ENCODE peak calls at places on chromosomes 12 and 14, in nine cellular contexts. One of them, this sample, is unnamed.
A peak's percentile ranks its signal among the peaks of the same experiment; 100 is the strongest.

GRCh38 chr12:77049767-77050353 is 15.5 kb downstream of the E2F7 start:
- DNase-seq in HCT116: peak; percentile 63
- DNase-seq in WTC11: no peak
- DNase-seq in SK-N-SH: peak; percentile 49
- DNase-seq in A549: peak; percentile 78
- DNase-seq in K562: peak; percentile 64
- DNase-seq in HepG2: peak; percentile 69
- DNase-seq in endothelial cell of umbilical vein: peak; percentile 78
- DNase-seq in H1: no peak
- DNase-seq in this sample: peak; percentile 67

GRCh38 chr12:76220980-76221379 is 127.2 kb downstream of the BBS10 start:
- DNase-seq in WTC11: no peak
- DNase-seq in endothelial cell of umbilical vein: no peak
- DNase-seq in A549: no peak
- DNase-seq in SK-N-SH: no peak
- DNase-seq in H1: no peak
- DNase-seq in HCT116: no peak
- DNase-seq in HepG2: no peak
- DNase-seq in K562: no peak
- DNase-seq in this sample: no peak

GRCh38 chr14:61591862-61592261 is 103.5 kb upstream of the HIF1A start:
- DNase-seq in HCT116: no peak
- DNase-seq in SK-N-SH: no peak
- DNase-seq in K562: no peak
- DNase-seq in WTC11: no peak
- DNase-seq in HepG2: no peak
- DNase-seq in endothelial cell of umbilical vein: no peak
- DNase-seq in H1: no peak
- DNase-seq in A549: no peak
- DNase-seq in this sample: peak; percentile 18

GRCh38 chr12:29320295-29321090 is 60.5 kb downstream of the ERGIC2 start:
- DNase-seq in HepG2: peak; percentile 2
- DNase-seq in H1: no peak
- DNase-seq in K562: no peak
- DNase-seq in endothelial cell of umbilical vein: peak; percentile 57
- DNase-seq in SK-N-SH: no peak
- DNase-seq in WTC11: no peak
- DNase-seq in HCT116: no peak
- DNase-seq in A549: peak; percentile 2
- DNase-seq in this sample: no peak

GRCh38 chr14:86838363-86838762 is 1154.6 kb downstream of the GALC start:
- DNase-seq in H1: no peak
- DNase-seq in HepG2: no peak
- DNase-seq in A549: peak; percentile 12
- DNase-seq in HCT116: no peak
- DNase-seq in endothelial cell of umbilical vein: no peak
- DNase-seq in SK-N-SH: no peak
- DNase-seq in WTC11: no peak
- DNase-seq in K562: no peak
- DNase-seq in this sample: peak; percentile 1

GRCh38 chr12:15268927-15269552 is 47.8 kb upstream of the RERG start:
- DNase-seq in H1: no peak
- DNase-seq in A549: peak; percentile 82
- DNase-seq in SK-N-SH: peak; percentile 67
- DNase-seq in HCT116: peak; percentile 62
- DNase-seq in endothelial cell of umbilical vein: peak; percentile 61
- DNase-seq in K562: peak; percentile 35
- DNase-seq in WTC11: no peak
- DNase-seq in HepG2: peak; percentile 64
- DNase-seq in this sample: peak; percentile 65

GRCh38 chr12:107296681-107297086 is 203.3 kb upstream of the CRY1 start:
- DNase-seq in A549: peak; percentile 69
- DNase-seq in HCT116: no peak
- DNase-seq in endothelial cell of umbilical vein: no peak
- DNase-seq in HepG2: no peak
- DNase-seq in K562: no peak
- DNase-seq in H1: no peak
- DNase-seq in WTC11: no peak
- DNase-seq in SK-N-SH: no peak
- DNase-seq in this sample: no peak

GRCh38 chr12:58502236-58502635 is 418.1 kb downstream of the LRIG3 start:
- DNase-seq in A549: no peak
- DNase-seq in endothelial cell of umbilical vein: peak; percentile 38
- DNase-seq in HCT116: no peak
- DNase-seq in HepG2: no peak
- DNase-seq in SK-N-SH: no peak
- DNase-seq in H1: no peak
- DNase-seq in WTC11: no peak
- DNase-seq in K562: no peak
- DNase-seq in this sample: no peak

GRCh38 chr12:74490390-74491064 is 47.1 kb upstream of the ATXN7L3B start:
- DNase-seq in H1: no peak
- DNase-seq in WTC11: no peak
- DNase-seq in SK-N-SH: no peak
- DNase-seq in K562: no peak
- DNase-seq in HepG2: no peak
- DNase-seq in endothelial cell of umbilical vein: no peak
- DNase-seq in A549: no peak
- DNase-seq in HCT116: no peak
- DNase-seq in this sample: peak; percentile 3

GRCh38 chr14:76904100-76904739 is 78.0 kb downstream of the LRRC74A start:
- DNase-seq in HepG2: no peak
- DNase-seq in SK-N-SH: peak; percentile 34
- DNase-seq in WTC11: no peak
- DNase-seq in endothelial cell of umbilical vein: no peak
- DNase-seq in K562: no peak
- DNase-seq in H1: no peak
- DNase-seq in HCT116: no peak
- DNase-seq in A549: peak; percentile 80
- DNase-seq in this sample: no peak

GRCh38 chr14:103074699-103075341 is 9.2 kb upstream of the LBHD2 start:
- DNase-seq in K562: peak; percentile 83
- DNase-seq in H1: no peak
- DNase-seq in HCT116: no peak
- DNase-seq in endothelial cell of umbilical vein: no peak
- DNase-seq in WTC11: no peak
- DNase-seq in SK-N-SH: peak; percentile 41
- DNase-seq in HepG2: peak; percentile 70
- DNase-seq in A549: peak; percentile 86
- DNase-seq in this sample: no peak

GRCh38 chr14:36455241-36455627 is 64.8 kb downstream of the NKX2-1 start:
- DNase-seq in HepG2: no peak
- DNase-seq in HCT116: no peak
- DNase-seq in endothelial cell of umbilical vein: no peak
- DNase-seq in A549: no peak
- DNase-seq in K562: no peak
- DNase-seq in WTC11: no peak
- DNase-seq in SK-N-SH: no peak
- DNase-seq in H1: no peak
- DNase-seq in this sample: no peak

GRCh38 chr12:14900521-14901227 is 15.0 kb upstream of the MGP start:
- DNase-seq in H1: no peak
- DNase-seq in endothelial cell of umbilical vein: no peak
- DNase-seq in HCT116: no peak
- DNase-seq in WTC11: no peak
- DNase-seq in SK-N-SH: no peak
- DNase-seq in HepG2: no peak
- DNase-seq in A549: no peak
- DNase-seq in K562: no peak
- DNase-seq in this sample: no peak

GRCh38 chr12:51959921-51960320 is 8.4 kb downstream of the ACVR1B start:
- DNase-seq in HCT116: no peak
- DNase-seq in K562: no peak
- DNase-seq in H1: no peak
- DNase-seq in SK-N-SH: no peak
- DNase-seq in WTC11: no peak
- DNase-seq in A549: no peak
- DNase-seq in HepG2: no peak
- DNase-seq in endothelial cell of umbilical vein: no peak
- DNase-seq in this sample: no peak

GRCh38 chr12:51959211-51959610 is 7.7 kb downstream of the ACVR1B start:
- DNase-seq in A549: no peak
- DNase-seq in WTC11: no peak
- DNase-seq in K562: no peak
- DNase-seq in HepG2: no peak
- DNase-seq in HCT116: no peak
- DNase-seq in endothelial cell of umbilical vein: no peak
- DNase-seq in SK-N-SH: no peak
- DNase-seq in H1: no peak
- DNase-seq in this sample: no peak

GRCh38 chr12:51960488-51960887 is 9.0 kb downstream of the ACVR1B start:
- DNase-seq in HCT116: no peak
- DNase-seq in K562: no peak
- DNase-seq in WTC11: no peak
- DNase-seq in SK-N-SH: no peak
- DNase-seq in A549: no peak
- DNase-seq in endothelial cell of umbilical vein: no peak
- DNase-seq in H1: no peak
- DNase-seq in HepG2: no peak
- DNase-seq in this sample: no peak

GRCh38 chr12:51960890-51961289 is 9.4 kb downstream of the ACVR1B start:
- DNase-seq in H1: no peak
- DNase-seq in endothelial cell of umbilical vein: no peak
- DNase-seq in K562: no peak
- DNase-seq in HCT116: no peak
- DNase-seq in SK-N-SH: no peak
- DNase-seq in A549: no peak
- DNase-seq in WTC11: no peak
- DNase-seq in HepG2: no peak
- DNase-seq in this sample: no peak

DNA sequence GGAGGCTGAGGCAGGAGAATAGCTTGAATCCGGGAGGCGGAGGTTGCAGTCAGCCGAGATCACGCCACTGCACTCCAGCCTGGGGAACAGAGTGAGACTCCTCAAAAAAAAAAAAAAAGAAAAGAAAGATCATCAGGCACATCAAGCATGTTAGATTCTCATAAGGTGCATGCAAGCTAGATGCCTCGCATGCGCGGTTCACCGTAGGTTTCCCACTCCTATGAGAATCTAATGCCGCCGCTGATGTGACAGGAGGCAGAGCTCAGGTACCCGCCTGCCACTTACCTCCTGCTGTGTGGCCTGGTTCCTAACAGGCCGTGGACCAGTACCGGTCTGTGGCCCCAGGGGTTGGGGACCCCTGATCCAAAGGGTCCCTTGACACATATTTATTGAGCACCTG is 7.0 kb downstream of the ACVR1B start:
- DNase-seq in HCT116: no peak
- DNase-seq in endothelial cell of umbilical vein: no peak
- DNase-seq in H1: no peak
- DNase-seq in SK-N-SH: no peak
- DNase-seq in HepG2: no peak
- DNase-seq in WTC11: no peak
- DNase-seq in A549: no peak
- DNase-seq in K562: no peak
- DNase-seq in this sample: no peak
- TF ChIP-seq MAX in HCT116: no peak
- TF ChIP-seq MAX in endothelial cell of umbilical vein: no peak
- TF ChIP-seq MAX in H1: no peak
- TF ChIP-seq MAX in SK-N-SH: no peak
- TF ChIP-seq MAX in HepG2: no peak
- TF ChIP-seq MAX in WTC11: no peak
- TF ChIP-seq MAX in A549: no peak
- TF ChIP-seq MAX in K562: no peak
- TF ChIP-seq MAX in this sample: no peak

DNA sequence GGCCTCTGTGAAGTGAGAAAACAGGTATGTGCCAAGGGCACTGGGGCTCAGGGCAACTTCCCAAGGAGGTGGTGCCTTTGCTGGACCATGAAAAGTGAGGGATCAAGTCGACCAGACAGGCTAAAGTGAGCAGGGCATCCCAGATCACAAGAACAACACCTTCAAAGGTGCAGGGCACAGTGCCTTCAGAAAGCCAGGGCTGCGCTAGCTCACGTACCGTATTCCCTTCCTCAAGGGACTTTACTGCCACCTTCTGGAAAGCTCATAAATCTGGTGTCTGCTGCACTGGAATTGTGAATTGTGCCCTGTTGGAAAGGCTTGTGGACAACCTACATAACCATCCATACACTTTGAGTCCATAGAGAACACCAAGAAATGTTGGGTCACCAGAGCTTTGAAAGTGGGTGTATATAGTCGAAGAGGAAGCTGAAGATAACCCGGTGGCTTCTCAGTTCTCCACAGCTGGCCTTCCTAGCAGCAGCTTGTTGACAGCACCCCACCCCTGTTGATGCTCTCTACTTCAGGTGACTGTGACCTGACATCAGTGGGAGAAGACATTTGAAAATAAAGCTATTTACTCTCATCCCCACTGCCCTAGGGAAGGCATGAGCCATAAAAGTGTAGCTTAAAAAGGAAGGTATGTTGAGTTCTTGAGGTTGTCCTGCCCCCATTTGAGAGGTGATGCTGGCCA is 24.5 kb downstream of the FIGNL2 start:
- DNase-seq in HepG2: peak; percentile 59
- DNase-seq in A549: peak; percentile 85
- DNase-seq in SK-N-SH: peak; percentile 66
- DNase-seq in HCT116: peak; percentile 59
- DNase-seq in K562: no peak
- DNase-seq in endothelial cell of umbilical vein: peak; percentile 55
- DNase-seq in WTC11: no peak
- DNase-seq in H1: no peak
- DNase-seq in this sample: peak; percentile 65
- TF ChIP-seq MAX in HepG2: no peak
- TF ChIP-seq MAX in A549: no peak
- TF ChIP-seq MAX in SK-N-SH: no peak
- TF ChIP-seq MAX in HCT116: no peak
- TF ChIP-seq MAX in K562: no peak
- TF ChIP-seq MAX in endothelial cell of umbilical vein: no peak
- TF ChIP-seq MAX in WTC11: no peak
- TF ChIP-seq MAX in H1: no peak
- TF ChIP-seq MAX in this sample: no peak

GRCh38 chr12:121796855-121797751 is 3.6 kb upstream of the RHOF start:
- DNase-seq in H1: peak; percentile 87
- DNase-seq in SK-N-SH: peak; percentile 82
- DNase-seq in K562: peak; percentile 75
- DNase-seq in HepG2: peak; percentile 97
- DNase-seq in endothelial cell of umbilical vein: peak; percentile 89
- DNase-seq in A549: peak; percentile 96
- DNase-seq in WTC11: peak; percentile 87
- DNase-seq in HCT116: peak; percentile 84
- DNase-seq in this sample: no peak
- TF ChIP-seq MAX in H1: no peak
- TF ChIP-seq MAX in SK-N-SH: peak; percentile 49
- TF ChIP-seq MAX in K562: peak; percentile 81
- TF ChIP-seq MAX in HepG2: no peak
- TF ChIP-seq MAX in endothelial cell of umbilical vein: no peak
- TF ChIP-seq MAX in A549: peak; percentile 84
- TF ChIP-seq MAX in WTC11: peak; percentile 68
- TF ChIP-seq MAX in HCT116: no peak
- TF ChIP-seq MAX in this sample: no peak

DNA sequence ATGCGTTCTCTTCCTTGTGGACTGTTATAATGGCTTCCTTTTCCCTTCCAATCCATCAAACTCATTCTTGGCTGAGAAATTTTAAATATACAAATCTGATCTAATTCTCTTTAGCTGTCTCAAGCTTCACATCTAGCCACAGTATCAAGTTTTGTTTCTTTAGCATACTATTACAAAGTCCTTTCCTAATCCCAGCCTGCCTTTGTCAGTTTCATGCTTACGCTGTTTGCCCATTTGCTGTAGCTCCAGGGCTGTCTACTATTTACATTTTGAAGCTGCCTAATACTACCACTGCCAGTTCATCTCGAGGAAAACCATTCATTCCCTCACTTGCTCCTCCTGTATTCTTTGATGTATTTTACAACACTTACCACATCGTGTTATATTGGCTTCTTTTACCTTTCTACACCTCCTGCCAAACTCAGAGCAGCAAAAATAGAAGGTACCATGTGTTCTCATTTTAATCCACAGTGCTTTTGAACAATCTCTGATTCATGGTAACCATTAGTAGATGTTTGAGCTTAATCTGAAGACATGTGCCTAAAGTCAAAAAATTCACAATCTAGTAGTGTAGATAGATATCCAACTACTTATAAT is 42.9 kb downstream of the ARID4A start:
- DNase-seq in endothelial cell of umbilical vein: no peak
- DNase-seq in K562: no peak
- DNase-seq in HepG2: no peak
- DNase-seq in A549: no peak
- DNase-seq in HCT116: no peak
- DNase-seq in WTC11: no peak
- DNase-seq in H1: no peak
- DNase-seq in SK-N-SH: no peak
- DNase-seq in this sample: no peak
- TF ChIP-seq MAX in endothelial cell of umbilical vein: no peak
- TF ChIP-seq MAX in K562: no peak
- TF ChIP-seq MAX in HepG2: no peak
- TF ChIP-seq MAX in A549: no peak
- TF ChIP-seq MAX in HCT116: no peak
- TF ChIP-seq MAX in WTC11: no peak
- TF ChIP-seq MAX in H1: no peak
- TF ChIP-seq MAX in SK-N-SH: no peak
- TF ChIP-seq MAX in this sample: no peak

This sample was measured in NB4.